ENCODE peak calls at places on chromosomes 5 and 9, in eight cellular contexts. N is progenitor cell of endocrine pancreas, T is AG09309, G is AG04449, S is PC-9, E is GM13976, U is HFFc6, L is heart left ventricle. Z is an unnamed sample.

GRCh38 chr9:114911167-114911821 is 19.1 kb downstream of the TNFSF8 start:
- DNase-seq in L (no peak), E (no peak), S (peak; percentile 57), T (no peak), U (peak; percentile 56), N (no peak), G (no peak), Z (peak; percentile 32)

GRCh38 chr5:133520062-133520461 is 92.3 kb downstream of the FSTL4 start:
- DNase-seq in U (no peak), T (no peak), G (no peak), E (no peak), S (no peak), L (no peak), N (no peak), Z (no peak)

GRCh38 chr5:176134529-176135223 is 103.5 kb upstream of the SIMC1 start:
- DNase-seq in E (no peak), L (no peak), U (no peak), N (no peak), T (no peak), S (no peak), G (no peak), Z (no peak)

GRCh38 chr5:36444582-36444999 is 142.9 kb upstream of the RANBP3L start:
- DNase-seq in N (no peak), E (no peak), G (no peak), U (no peak), L (no peak), S (peak; percentile 55), T (no peak), Z (peak; percentile 26)

GRCh38 chr5:147629196-147629595 is 119.3 kb upstream of the DPYSL3 start:
- DNase-seq in U (no peak), L (no peak), S (no peak), T (no peak), N (no peak), E (no peak), G (no peak), Z (no peak)

GRCh38 chr5:79621056-79621455 is 8.8 kb downstream of the TENT2 start:
- DNase-seq in S (peak; percentile 51), G (no peak), E (no peak), N (no peak), T (peak; percentile 29), L (no peak), U (peak; percentile 78), Z (no peak)

GRCh38 chr9:20684865-20685696 is 1.0 kb downstream of the FOCAD start:
- DNase-seq in T (peak; percentile 58), N (no peak), S (peak; percentile 45), E (peak; percentile 18), L (no peak), G (peak; percentile 36), U (peak; percentile 71), Z (no peak)

GRCh38 chr5:43603535-43604363 is 769 bp downstream of the NNT start:
- DNase-seq in T (no peak), N (peak; percentile 10), S (no peak), G (no peak), L (peak; percentile 86), E (peak; percentile 57), U (peak; percentile 34), Z (peak; percentile 64)

GRCh38 chr9:80547613-80548012 is 975.8 kb downstream of the TLE4 start:
- DNase-seq in U (no peak), N (no peak), E (no peak), T (no peak), L (no peak), S (no peak), G (no peak), Z (no peak)

GRCh38 chr5:58184910-58185309 is 275.0 kb downstream of the PLK2 start:
- DNase-seq in S (peak; percentile 77), L (no peak), N (no peak), E (no peak), T (no peak), U (peak; percentile 49), G (no peak), Z (no peak)

GRCh38 chr9:89558500-89558899 is 46.3 kb upstream of the GADD45G start:
- DNase-seq in N (no peak), E (no peak), T (no peak), L (no peak), G (no peak), S (no peak), U (no peak), Z (no peak)

GRCh38 chr5:123512631-123513461 is 869 bp downstream of the CSNK1G3 start:
- DNase-seq in L (peak; percentile 72), U (no peak), E (peak; percentile 47), T (no peak), N (no peak), S (peak; percentile 38), G (no peak), Z (peak; percentile 37)

GRCh38 chr9:118538981-118539380 is 830.3 kb downstream of the BRINP1 start:
- DNase-seq in S (no peak), E (no peak), U (no peak), N (no peak), T (no peak), G (no peak), L (no peak), Z (no peak)

GRCh38 chr5:30752015-30752414 is 441.5 kb upstream of the CDH6 start:
- DNase-seq in T (no peak), S (no peak), L (no peak), G (no peak), N (no peak), E (no peak), U (no peak), Z (no peak)

GRCh38 chr5:153749941-153750340 is 259.5 kb downstream of the GRIA1 start:
- DNase-seq in U (no peak), E (no peak), S (no peak), N (no peak), G (no peak), L (no peak), T (no peak), Z (no peak)

GRCh38 chr5:136192526-136193395 is at the start of gene SMIM32:
- DNase-seq in T (no peak), N (peak; percentile 49), S (no peak), U (no peak), G (no peak), E (peak; percentile 24), L (no peak), Z (peak; percentile 56)

GRCh38 chr9:107020040-107020530 is 157.1 kb downstream of the ZNF462 start:
- DNase-seq in E (no peak), N (no peak), U (peak; percentile 91), G (peak; percentile 87), S (peak; percentile 37), T (peak; percentile 84), L (no peak), Z (no peak)

GRCh38 chr9:97176206-97176605 is 131.3 kb upstream of the CCDC180 start:
- DNase-seq in S (no peak), E (no peak), T (no peak), N (no peak), U (no peak), L (no peak), G (no peak), Z (no peak)

GRCh38 chr5:142446131-142446959 is 121.5 kb upstream of the SPRY4 start:
- DNase-seq in L (no peak), T (no peak), E (no peak), G (no peak), S (peak; percentile 90), N (no peak), U (peak; percentile 37), Z (peak; percentile 20)

GRCh38 chr5:72280655-72281069 is 39.4 kb downstream of the MRPS27 start:
- DNase-seq in G (no peak), E (no peak), T (no peak), S (no peak), U (peak; percentile 45), N (no peak), L (no peak), Z (no peak)

GRCh38 chr5:67303356-67303755 is 106.8 kb upstream of the CD180 start:
- DNase-seq in U (peak; percentile 49), L (no peak), G (no peak), E (no peak), N (no peak), T (no peak), S (no peak), Z (no peak)

GRCh38 chr9:99050292-99050911 is 54.5 kb upstream of the TGFBR1 start:
- DNase-seq in U (peak; percentile 78), E (no peak), L (no peak), G (no peak), N (no peak), S (peak; percentile 92), T (no peak), Z (no peak)

GRCh38 chr5:38189031-38189632 is 69.2 kb upstream of the EGFLAM start:
- DNase-seq in U (no peak), E (no peak), L (no peak), N (no peak), S (no peak), G (no peak), T (no peak), Z (no peak)

DNA sequence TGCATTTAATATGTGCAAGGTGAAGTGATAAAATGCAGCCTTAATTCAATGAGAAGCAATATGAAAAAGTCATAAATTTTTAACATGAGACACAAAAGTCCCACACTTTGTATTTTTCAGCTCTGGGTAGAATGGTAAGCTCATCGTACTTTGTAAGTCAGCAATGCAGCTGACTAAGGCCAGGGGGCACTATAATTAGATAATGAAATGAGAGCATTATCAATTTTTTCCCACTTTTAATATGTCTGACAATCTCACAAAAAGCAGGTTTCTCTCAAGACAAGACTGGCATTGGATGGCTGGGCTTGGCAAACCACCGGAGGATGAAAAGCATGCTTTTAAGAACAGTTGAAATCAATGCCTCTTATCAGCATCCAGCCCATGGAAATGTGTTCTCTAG is 162.8 kb downstream of the FAM174A start:
- DNase-seq in L (no peak), E (no peak), N (no peak), G (no peak), T (no peak), S (no peak), U (no peak), Z (no peak)
- TF ChIP-seq CTCF in L (peak; percentile 29), E (no peak), N (peak; percentile 50), G (no peak), T (peak; percentile 14), S (peak; percentile 47), U (peak; percentile 20), Z (peak; percentile 10)

GRCh38 chr9:19408693-19409405 is at the start of gene ACER2:
- DNase-seq in S (peak; percentile 78), N (peak; percentile 98), T (no peak), G (no peak), U (peak; percentile 78), E (peak; percentile 99), L (peak; percentile 99), Z (peak; percentile 92)
- TF ChIP-seq CTCF in S (no peak), N (peak; percentile 33), T (peak; percentile 24), G (peak; percentile 28), U (peak; percentile 30), E (no peak), L (no peak), Z (no peak)

GRCh38 chr5:149151717-149152116 is 10.4 kb downstream of the ABLIM3 start:
- DNase-seq in G (no peak), U (peak; percentile 44), N (no peak), T (no peak), E (no peak), L (no peak), S (peak; percentile 43), Z (no peak)
- TF ChIP-seq CTCF in G (no peak), U (peak; percentile 78), N (peak; percentile 38), T (peak; percentile 31), E (no peak), L (peak; percentile 38), S (peak; percentile 69), Z (peak; percentile 65)

DNA sequence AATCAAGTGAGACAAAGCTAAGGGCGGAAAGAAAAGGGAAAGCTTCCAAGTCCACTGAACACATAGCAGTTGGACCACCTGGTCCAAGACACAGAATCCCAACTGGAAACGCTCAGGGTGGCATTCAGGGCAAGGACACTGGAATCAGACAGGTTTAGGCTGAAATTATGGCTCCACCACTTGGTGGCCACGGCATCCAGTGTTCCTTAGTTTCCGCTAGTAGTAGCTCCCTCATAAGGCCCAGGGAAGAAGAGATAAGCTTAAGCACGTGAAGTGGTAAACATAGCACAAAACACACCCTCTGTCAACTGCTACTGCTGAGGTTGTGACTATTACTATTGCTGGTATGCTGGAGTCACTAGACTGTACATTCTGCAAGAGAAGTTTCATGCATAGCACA is 209.4 kb downstream of the GLIS3 start:
- DNase-seq in L (no peak), E (no peak), G (no peak), N (no peak), U (no peak), S (no peak), T (no peak), Z (no peak)
- TF ChIP-seq CTCF in L (no peak), E (no peak), G (no peak), N (no peak), U (no peak), S (no peak), T (no peak), Z (no peak)